ENCODE peak calls at places on chromosome 22, in four cellular contexts. O is substantia nigra; C is CD8-positive, alpha-beta T cell; U is RWPE1. I is an unnamed sample.

GRCh38 chr22:20775342-20775895 is 1.5 kb downstream of the SERPIND1 start:
- DNase-seq in U (no peak), C (no peak), O (no peak), I (no peak)

GRCh38 chr22:44424867-44425351 is 73.1 kb downstream of the RTL6 start:
- DNase-seq in U (no peak), O (no peak), C (no peak), I (no peak)

GRCh38 chr22:30427871-30428270 is 2.3 kb downstream of the MTFP1 start:
- DNase-seq in C (no peak), O (no peak), U (no peak), I (no peak)

GRCh38 chr22:47374273-47374771 is 611.9 kb downstream of the TBC1D22A start:
- DNase-seq in C (no peak), O (no peak), U (no peak), I (no peak)

GRCh38 chr22:37428649-37429586 is 1.6 kb upstream of the ELFN2 start:
- DNase-seq in C (peak; percentile 65), U (no peak), O (no peak), I (no peak)

GRCh38 chr22:35352214-35353111 is 28.4 kb upstream of the HMOX1 start:
- DNase-seq in U (no peak), C (peak; percentile 39), O (no peak), I (no peak)

GRCh38 chr22:28904211-28904808 is 20.9 kb downstream of the ZNRF3 start:
- DNase-seq in C (no peak), U (no peak), O (no peak), I (no peak)

GRCh38 chr22:23105919-23106853 is 35.6 kb downstream of the RSPH14 start:
- DNase-seq in U (no peak), C (no peak), O (no peak), I (no peak)

GRCh38 chr22:30028731-30029130 is 51.5 kb upstream of the HORMAD2 start:
- DNase-seq in U (no peak), C (no peak), O (peak; percentile 34), I (no peak)

GRCh38 chr22:45602004-45602733 is 69.5 kb upstream of the ATXN10 start:
- DNase-seq in U (no peak), C (no peak), O (no peak), I (no peak)

GRCh38 chr22:26748845-26749244 is 91.5 kb downstream of the MIAT start:
- DNase-seq in U (no peak), O (no peak), C (no peak), I (no peak)

GRCh38 chr22:26835929-26836528 is 178.6 kb downstream of the MIAT start:
- DNase-seq in U (peak; percentile 22), O (no peak), C (peak; percentile 42), I (no peak)

GRCh38 chr22:24926849-24927579 is 19.5 kb downstream of the LHFPL7 start:
- DNase-seq in C (no peak), O (no peak), U (peak; percentile 64), I (no peak)

GRCh38 chr22:24435861-24436351 is 8.5 kb downstream of the ADORA2A start:
- DNase-seq in U (no peak), C (no peak), O (no peak), I (no peak)

GRCh38 chr22:27990879-27991278 is 71.8 kb upstream of the PITPNB start:
- DNase-seq in U (no peak), C (no peak), O (no peak), I (no peak)

GRCh38 chr22:23689414-23689813 is 1.4 kb upstream of the RGL4 start:
- DNase-seq in C (no peak), U (no peak), O (no peak), I (no peak)

GRCh38 chr22:33747576-33748180 is 172.6 kb downstream of the LARGE1 start:
- DNase-seq in C (no peak), U (no peak), O (no peak), I (no peak)

GRCh38 chr22:44583076-44583760 is 85.2 kb upstream of the RTL6 start:
- DNase-seq in U (peak; percentile 8), O (no peak), C (no peak), I (no peak)

GRCh38 chr22:49779226-49779625 is 48.4 kb downstream of the BRD1 start:
- DNase-seq in O (no peak), C (no peak), U (no peak), I (no peak)
- H3K27ac ChIP-seq in O (no peak overlapping the region), C (no peak overlapping the region), U (peak overlapping the region; percentile 11), I (no peak overlapping the region)

GRCh38 chr22:21937821-21938070 is 14.9 kb downstream of the PPM1F start:
- DNase-seq in O (no peak), C (no peak), U (no peak), I (peak; percentile 66)

GRCh38 chr22:21940521-21940920 is 12.1 kb downstream of the PPM1F start:
- DNase-seq in U (no peak), O (no peak), C (no peak), I (no peak)

GRCh38 chr22:21938071-21938822 is 14.4 kb downstream of the PPM1F start:
- DNase-seq in O (peak; percentile 89), C (peak; percentile 94), U (peak; percentile 73), I (no peak)

GRCh38 chr22:21938906-21939305 is 13.7 kb downstream of the PPM1F start:
- DNase-seq in C (no peak), U (no peak), O (no peak), I (no peak)

DNA sequence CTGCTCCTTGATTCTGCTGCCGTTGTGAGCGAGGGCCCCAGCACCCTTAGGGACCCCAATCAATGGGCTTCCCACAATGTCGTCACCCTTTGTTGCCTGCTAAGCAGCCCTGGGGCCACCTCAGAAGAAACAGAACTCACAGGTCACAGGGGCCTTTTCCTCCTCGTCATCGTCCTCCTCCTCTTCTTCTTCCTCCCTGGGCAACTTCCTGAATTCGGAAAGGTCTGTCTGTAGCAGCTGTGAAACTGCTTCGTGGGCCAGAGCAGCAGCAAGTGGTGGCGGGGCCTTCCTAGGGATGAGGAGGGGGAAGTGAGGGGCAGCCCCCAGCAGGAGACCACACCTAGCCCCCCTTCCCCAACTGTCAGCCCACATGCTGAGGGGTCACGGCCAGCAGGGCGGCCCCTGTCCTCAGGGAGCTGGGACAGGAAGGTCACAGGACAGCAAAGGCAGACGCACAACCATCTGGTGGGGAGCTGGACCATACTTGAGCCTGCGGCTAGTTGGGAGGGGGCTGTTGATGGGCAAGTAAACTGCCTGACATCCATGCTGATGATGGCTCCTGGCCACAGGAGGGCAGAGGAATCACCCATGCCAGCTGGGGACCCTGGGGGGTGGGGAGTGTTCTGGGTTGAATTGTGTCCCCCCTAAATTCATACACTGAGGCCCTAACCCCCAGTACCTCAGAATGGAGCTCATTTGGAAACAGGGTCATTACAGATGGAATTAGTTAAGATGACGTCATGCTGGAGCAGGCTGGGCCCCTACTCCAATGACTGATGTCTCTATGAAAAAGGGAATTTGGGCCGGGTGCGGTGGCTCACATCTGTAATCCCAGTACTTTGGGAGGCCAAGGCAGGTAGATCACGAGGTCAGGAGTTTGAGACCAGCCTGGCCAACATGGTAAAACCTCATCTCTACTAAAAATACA is 13.0 kb downstream of the PPM1F start:
- DNase-seq in U (no peak), C (no peak), O (no peak), I (no peak)
- H3K27ac ChIP-seq in U (peak overlapping the region; percentile 97), C (no peak overlapping the region), O (peak overlapping the region; percentile 88), I (peak overlapping the region; percentile 100)

GRCh38 chr22:32700186-32700882 is 101.2 kb upstream of the TIMP3 start:
- DNase-seq in C (no peak), O (no peak), U (no peak), I (no peak)
- H3K27ac ChIP-seq in C (no peak overlapping the region), O (no peak overlapping the region), U (no peak overlapping the region), I (no peak overlapping the region)

DNA sequence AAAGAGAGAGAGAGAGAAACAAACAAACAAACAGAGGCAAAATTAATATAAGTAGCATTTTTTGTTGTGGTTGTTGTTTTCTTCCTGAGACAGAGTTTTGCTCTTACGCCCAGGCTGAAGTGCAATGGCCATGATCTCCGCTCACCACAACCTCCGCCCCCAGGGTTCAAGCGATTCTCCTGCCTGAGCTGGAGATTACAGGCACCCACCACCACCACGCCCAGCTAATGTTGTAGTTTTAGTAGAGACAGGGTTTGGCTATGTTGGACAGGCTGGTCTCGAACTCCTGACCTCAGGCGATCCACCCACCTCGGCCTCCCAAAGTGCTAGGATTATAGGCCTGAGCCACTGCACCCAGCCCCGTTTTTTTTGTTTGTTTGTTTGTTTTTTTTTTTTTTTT is 64.5 kb downstream of the MCHR1 start:
- DNase-seq in U (no peak), C (no peak), O (no peak), I (no peak)
- H3K27ac ChIP-seq in U (peak overlapping the region; percentile 9), C (no peak overlapping the region), O (no peak overlapping the region), I (no peak overlapping the region)

DNA sequence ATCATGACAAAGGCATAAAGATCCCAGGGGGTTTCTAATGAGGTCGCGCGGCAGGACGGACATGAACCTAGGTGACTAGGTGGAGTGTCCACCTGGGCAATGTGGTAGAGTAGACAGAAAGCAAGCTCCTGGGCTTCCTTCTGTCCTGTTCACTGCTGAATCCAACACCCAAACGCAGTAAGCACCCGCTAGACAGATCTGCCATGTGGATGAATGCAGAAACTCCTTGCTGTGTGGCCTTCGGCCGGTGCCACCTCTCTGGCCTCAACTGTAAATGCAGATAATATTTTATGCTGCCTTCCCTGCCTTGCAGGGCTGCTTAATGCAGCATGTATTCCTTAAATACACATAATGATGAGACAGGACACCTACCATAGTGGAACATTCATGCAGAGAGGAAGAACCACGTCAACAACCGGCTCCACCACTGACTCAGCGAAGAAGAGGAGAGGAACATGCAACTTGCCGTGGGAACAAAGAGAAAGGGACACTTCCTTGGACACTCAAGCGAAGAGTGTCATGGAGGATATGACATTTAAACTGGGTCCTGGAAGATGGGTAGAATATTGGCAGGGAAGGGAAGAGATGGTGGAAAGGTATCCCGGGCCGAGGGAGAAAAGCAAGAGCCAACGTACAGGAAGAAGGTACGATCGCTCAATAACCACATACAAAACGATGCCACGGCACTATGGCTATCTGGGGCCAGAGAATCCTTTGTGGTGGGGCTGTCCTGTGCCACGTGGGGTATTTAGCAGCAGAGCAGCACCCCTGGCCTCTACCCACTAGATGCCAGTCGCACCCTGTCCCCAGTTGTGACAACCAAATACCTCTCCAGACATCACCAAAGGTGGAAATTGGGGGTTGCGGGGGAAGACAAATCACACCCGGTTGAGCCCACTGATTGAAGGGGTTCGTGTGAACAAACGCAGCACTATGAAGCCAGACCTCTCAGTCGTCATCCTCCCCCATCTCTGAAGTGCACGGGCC is 30.8 kb downstream of the MYH9 start:
- DNase-seq in O (no peak), C (peak; percentile 57), U (no peak), I (no peak)
- H3K27ac ChIP-seq in O (no peak overlapping the region), C (peak overlapping the region; percentile 17), U (peak overlapping the region; percentile 89), I (peak overlapping the region; percentile 99)